ENCODE peak calls at places on chromosomes 3 and 15, in six cellular contexts. I, W, U, B, K and Y are unnamed samples.

GRCh38 chr3:48466386-48467109 is 20.0 kb downstream of the ATRIP start:
- DNase-seq in K (no peak), W (peak), B (peak), I (no peak), U (peak), Y (no peak)

GRCh38 chr3:169710619-169711018 is 47.1 kb upstream of the MECOM start:
- DNase-seq in I (peak), W (no peak), B (no peak), K (no peak), U (no peak), Y (no peak)

GRCh38 chr3:59880717-59881116 is 830.9 kb upstream of the CFAP20DC start:
- DNase-seq in K (no peak), W (no peak), U (no peak), B (no peak), I (no peak), Y (no peak)

GRCh38 chr3:156726456-156726855 is 52.1 kb downstream of the TIPARP start:
- DNase-seq in I (no peak), K (no peak), B (no peak), U (no peak), W (no peak), Y (no peak)

GRCh38 chr3:132660056-132660744 is at the start of gene UBA5:
- DNase-seq in I (peak), B (peak), U (peak), K (peak), W (peak), Y (peak)

GRCh38 chr15:46344115-46344749 is 709.4 kb downstream of the SQOR start:
- DNase-seq in B (no peak), U (no peak), W (no peak), I (no peak), K (no peak), Y (no peak)

GRCh38 chr15:29208352-29208751 is 61.3 kb downstream of the NSMCE3 start:
- DNase-seq in K (no peak), I (peak), W (no peak), U (no peak), B (no peak), Y (no peak)

GRCh38 chr15:96750361-96750760 is 419.9 kb downstream of the NR2F2 start:
- DNase-seq in I (no peak), B (no peak), U (no peak), K (no peak), W (no peak), Y (no peak)

GRCh38 chr3:51773529-51773928 is 5.5 kb downstream of the IQCF6 start:
- DNase-seq in K (no peak), W (no peak), B (no peak), U (no peak), I (peak), Y (no peak)

GRCh38 chr3:86733257-86733656 is 257.7 kb downstream of the VGLL3 start:
- DNase-seq in K (no peak), I (no peak), B (no peak), U (no peak), W (no peak), Y (no peak)

GRCh38 chr3:185422677-185423076 is 59.7 kb downstream of the MAP3K13 start:
- DNase-seq in K (no peak), B (no peak), U (no peak), I (no peak), W (no peak), Y (no peak)

GRCh38 chr3:133572158-133573053 is 1.1 kb upstream of the CDV3 start:
- DNase-seq in B (no peak), I (no peak), U (no peak), W (no peak), K (no peak), Y (no peak)

GRCh38 chr3:13200951-13201350 is 127.7 kb upstream of the IQSEC1 start:
- DNase-seq in W (no peak), I (no peak), K (no peak), U (no peak), B (no peak), Y (no peak)
- TF ChIP-seq CTCF in W (no peak), I (no peak), K (no peak), U (peak), B (no peak), Y (no peak)

GRCh38 chr3:179410317-179410716 is 41.0 kb downstream of the GNB4 start:
- DNase-seq in I (peak), K (no peak), W (no peak), B (no peak), U (no peak), Y (no peak)
- TF ChIP-seq CTCF in I (no peak), K (no peak), W (no peak), B (no peak), U (no peak), Y (no peak)

GRCh38 chr3:97029972-97030371 is 215.6 kb downstream of the EPHA6 start:
- DNase-seq in W (no peak), I (no peak), B (no peak), U (no peak), K (no peak), Y (no peak)
- TF ChIP-seq CTCF in W (no peak), I (no peak), B (no peak), U (no peak), K (no peak), Y (no peak)

GRCh38 chr3:112990672-112991602 is at the start of gene GTPBP8:
- DNase-seq in U (peak), W (peak), B (peak), I (peak), K (peak), Y (peak)
- TF ChIP-seq CTCF in U (peak), W (no peak), B (peak), I (no peak), K (no peak), Y (no peak)

GRCh38 chr3:160565442-160566403 is at the start of gene KPNA4:
- DNase-seq in W (peak), I (peak), K (peak), B (peak), U (peak), Y (peak)
- TF ChIP-seq CTCF in W (no peak), I (no peak), K (no peak), B (no peak), U (no peak), Y (no peak)

DNA sequence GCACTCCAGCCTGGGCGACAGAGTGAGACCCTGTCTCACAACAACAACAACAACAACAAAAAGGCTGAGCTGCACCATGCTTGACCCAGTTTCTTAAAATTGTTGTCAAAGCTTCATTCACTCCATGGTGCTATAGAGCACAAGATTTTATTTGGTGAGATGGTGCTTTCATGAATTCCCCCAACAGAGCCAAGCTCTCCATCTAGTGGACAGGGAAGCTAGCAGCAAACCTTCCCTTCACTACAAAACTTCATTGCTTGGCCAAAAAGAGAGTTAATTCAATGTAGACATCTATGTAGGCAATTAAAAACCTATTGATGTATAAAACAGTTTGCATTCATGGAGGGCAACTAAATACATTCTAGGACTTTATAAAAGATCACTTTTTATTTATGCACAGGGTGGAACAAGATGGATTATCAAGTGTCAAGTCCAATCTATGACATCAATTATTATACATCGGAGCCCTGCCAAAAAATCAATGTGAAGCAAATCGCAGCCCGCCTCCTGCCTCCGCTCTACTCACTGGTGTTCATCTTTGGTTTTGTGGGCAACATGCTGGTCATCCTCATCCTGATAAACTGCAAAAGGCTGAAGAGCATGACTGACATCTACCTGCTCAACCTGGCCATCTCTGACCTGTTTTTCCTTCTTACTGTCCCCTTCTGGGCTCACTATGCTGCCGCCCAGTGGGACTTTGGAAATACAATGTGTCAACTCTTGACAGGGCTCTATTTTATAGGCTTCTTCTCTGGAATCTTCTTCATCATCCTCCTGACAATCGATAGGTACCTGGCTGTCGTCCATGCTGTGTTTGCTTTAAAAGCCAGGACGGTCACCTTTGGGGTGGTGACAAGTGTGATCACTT is 2.0 kb downstream of the CCR5 start:
- DNase-seq in I (peak), K (no peak), W (no peak), U (no peak), B (no peak), Y (no peak)
- TF ChIP-seq CTCF in I (peak), K (no peak), W (peak), U (peak), B (peak), Y (peak)

DNA sequence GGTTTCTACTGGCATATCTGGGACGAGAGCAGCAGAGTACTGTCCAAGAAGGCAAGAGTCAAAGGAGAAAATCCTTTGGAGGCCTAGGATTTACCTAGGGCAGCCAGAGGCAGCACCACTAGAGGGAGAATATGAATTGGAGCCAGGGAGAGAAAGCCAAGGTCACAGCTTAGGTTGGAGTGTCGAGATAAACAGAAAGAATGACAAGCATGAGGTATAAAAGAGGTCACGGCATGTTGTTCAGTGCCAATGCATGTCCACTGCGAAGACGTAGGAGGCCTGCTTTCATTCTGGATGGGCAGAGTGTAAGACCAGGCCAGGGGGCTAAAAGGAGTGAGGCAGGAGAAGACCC is 47.2 kb downstream of the THBS1 start:
- DNase-seq in B (no peak), K (no peak), W (no peak), I (no peak), U (no peak), Y (no peak)
- TF ChIP-seq CTCF in B (no peak), K (no peak), W (no peak), I (peak), U (peak), Y (no peak)

GRCh38 chr3:50221413-50222168 is 14.4 kb upstream of the GNAI2 start:
- DNase-seq in K (no peak), U (no peak), I (no peak), B (no peak), W (no peak), Y (no peak)
- TF ChIP-seq CTCF in K (no peak), U (no peak), I (peak), B (no peak), W (no peak), Y (no peak)